ENCODE peak calls at places on chromosomes 11 and 22, in four cellular contexts. H is mammary epithelial cell; G is posterior cingulate gyrus; D is stimulated activated naive B cell treated with anti-CD40 and anti-IgM and Interleukin-4, amounts not matched to agents 10 μg/mL and 1 μg/mL and 100 μg/mL, for 72 hours. R is an unnamed sample.

GRCh38 chr11:79226136-79226535 is 214.7 kb downstream of the TENM4 start:
- DNase-seq in H (no peak), G (no peak), D (no peak), R (no peak)

GRCh38 chr11:105045897-105046296 is 762 bp upstream of the CARD16 start:
- DNase-seq in H (no peak), G (no peak), D (no peak), R (no peak)

GRCh38 chr22:22878801-22879674 is 8.6 kb upstream of the IGLL5 start:
- DNase-seq in H (no peak), G (no peak), D (no peak), R (no peak)

GRCh38 chr11:128582496-128583366 is 4.6 kb downstream of the ETS1 start:
- DNase-seq in H (peak), G (no peak), D (no peak), R (no peak)

GRCh38 chr22:30425616-30426394 is at the start of gene MTFP1:
- DNase-seq in H (peak), G (peak), D (peak), R (peak)

GRCh38 chr22:35037089-35037488 is 28.9 kb upstream of the ISX start:
- DNase-seq in H (no peak), G (no peak), D (no peak), R (peak)

GRCh38 chr11:111652184-111652583 is 49.9 kb downstream of the SIK2 start:
- DNase-seq in H (no peak), G (no peak), D (no peak), R (no peak)

GRCh38 chr11:75850787-75851186 is 35.8 kb downstream of the UVRAG start:
- DNase-seq in H (no peak), G (no peak), D (no peak), R (no peak)

GRCh38 chr11:92859290-92859689 is 110.2 kb upstream of the MTNR1B start:
- DNase-seq in H (no peak), G (no peak), D (no peak), R (no peak)

GRCh38 chr11:111213256-111213655 is 32.3 kb upstream of the POU2AF2 start:
- DNase-seq in H (peak), G (no peak), D (no peak), R (no peak)

GRCh38 chr22:49776891-49777290 is 50.8 kb downstream of the BRD1 start:
- DNase-seq in H (no peak), G (no peak), D (no peak), R (no peak)

GRCh38 chr22:41664951-41665350 is 23.7 kb downstream of the SNU13 start:
- DNase-seq in H (no peak), G (no peak), D (no peak), R (no peak)

GRCh38 chr11:62352355-62353336 is 15.4 kb downstream of the ASRGL1 start:
- DNase-seq in H (no peak), G (no peak), D (no peak), R (no peak)

GRCh38 chr11:1701041-1701807 is 4.2 kb downstream of the KRTAP5-6 start:
- DNase-seq in H (no peak), G (no peak), D (no peak), R (peak)

GRCh38 chr11:126891556-126892217 is 108.9 kb downstream of the KIRREL3 start:
- DNase-seq in H (no peak), G (no peak), D (no peak), R (no peak)

GRCh38 chr11:94152678-94153065 is 24.0 kb downstream of the PANX1 start:
- DNase-seq in H (no peak), G (no peak), D (no peak), R (no peak)

GRCh38 chr11:116931206-116931953 is 94.0 kb upstream of the APOA1 start:
- DNase-seq in H (peak), G (no peak), D (no peak), R (no peak)